ENCODE peak calls at places on chromosomes 2 and 18, in four cellular contexts. J is stimulated activated CD4-positive, alpha-beta T cell treated with anti-CD3 and anti-CD28 coated beads, TNF-alpha, amount 100 ng/mL, for 4 hours; C is NCI-H510A; E is GM10248. B is an unnamed sample.

GRCh38 chr2:23606968-23607367 is 222.0 kb downstream of the KLHL29 start:
- DNase-seq in E (no peak), J (no peak), C (no peak), B (no peak)

GRCh38 chr2:236855176-236855865 is 230.4 kb upstream of the COPS8 start:
- DNase-seq in C (no peak), J (no peak), E (no peak), B (no peak)

GRCh38 chr2:2942225-2942624 is 435.4 kb downstream of the EIPR1 start:
- DNase-seq in E (no peak), C (no peak), J (no peak), B (no peak)

GRCh38 chr2:70873541-70873940 is 37.9 kb upstream of the CD207 start:
- DNase-seq in J (no peak), C (no peak), E (no peak), B (no peak)

GRCh38 chr2:221572821-221573429 is 821 bp upstream of the EPHA4 start:
- DNase-seq in E (peak; percentile 46), C (no peak), J (no peak), B (peak; percentile 65)

GRCh38 chr18:23193727-23194126 is 58.4 kb downstream of the CABLES1 start:
- DNase-seq in E (no peak), C (no peak), J (no peak), B (no peak)

GRCh38 chr2:19797871-19798270 is 103.9 kb downstream of the TTC32 start:
- DNase-seq in C (no peak), J (no peak), E (no peak), B (no peak)

GRCh38 chr18:9986156-9986930 is 72.5 kb downstream of the VAPA start:
- DNase-seq in E (no peak), C (no peak), J (no peak), B (no peak)

GRCh38 chr2:221484761-221485499 is 87.2 kb downstream of the EPHA4 start:
- DNase-seq in J (no peak), C (no peak), E (no peak), B (no peak)

GRCh38 chr2:228527481-228527880 is 346.0 kb upstream of the SPHKAP start:
- DNase-seq in E (no peak), C (no peak), J (no peak), B (no peak)

GRCh38 chr18:26159353-26159752 is 25.7 kb downstream of the PSMA8 start:
- DNase-seq in E (peak; percentile 17), J (no peak), C (no peak), B (no peak)

GRCh38 chr18:12283256-12283655 is 24.8 kb upstream of the TUBB6 start:
- DNase-seq in C (no peak), J (no peak), E (no peak), B (no peak)

B was measured in body of pancreas.